ENCODE peak calls at places on chromosome 14, in five cellular contexts. One of them, this sample, is unnamed.
A peak's percentile ranks its signal among the peaks of the same experiment; 100 is the strongest.

GRCh38 chr14:59772252-59772651 is 98.3 kb downstream of the RTN1 start:
- DNase-seq in right atrium auricular region: no peak
- DNase-seq in testis: no peak
- DNase-seq in esophagus squamous epithelium: no peak
- DNase-seq in IMR-90: no peak
- DNase-seq in this sample: no peak

GRCh38 chr14:52325126-52325525 is 11.0 kb downstream of the PTGER2 start:
- DNase-seq in IMR-90: peak; percentile 25
- DNase-seq in right atrium auricular region: no peak
- DNase-seq in esophagus squamous epithelium: no peak
- DNase-seq in testis: no peak
- DNase-seq in this sample: peak; percentile 93

GRCh38 chr14:52873694-52874093 is 77.2 kb downstream of the FERMT2 start:
- DNase-seq in esophagus squamous epithelium: no peak
- DNase-seq in right atrium auricular region: no peak
- DNase-seq in IMR-90: peak; percentile 56
- DNase-seq in testis: no peak
- DNase-seq in this sample: peak; percentile 82

GRCh38 chr14:79878785-79879184 is 332.5 kb downstream of the DIO2 start:
- DNase-seq in esophagus squamous epithelium: no peak
- DNase-seq in IMR-90: no peak
- DNase-seq in right atrium auricular region: no peak
- DNase-seq in testis: no peak
- DNase-seq in this sample: no peak

GRCh38 chr14:74976264-74977113 is 21.1 kb upstream of the PGF start:
- DNase-seq in right atrium auricular region: no peak
- DNase-seq in IMR-90: no peak
- DNase-seq in esophagus squamous epithelium: no peak
- DNase-seq in testis: no peak
- DNase-seq in this sample: no peak

GRCh38 chr14:105473033-105473676 is 1.5 kb upstream of the CRIP2 start:
- DNase-seq in right atrium auricular region: no peak
- DNase-seq in IMR-90: no peak
- DNase-seq in esophagus squamous epithelium: no peak
- DNase-seq in testis: no peak
- DNase-seq in this sample: no peak

GRCh38 chr14:74978416-74978947 is 23.1 kb upstream of the PGF start:
- DNase-seq in testis: peak; percentile 8
- DNase-seq in right atrium auricular region: no peak
- DNase-seq in IMR-90: no peak
- DNase-seq in esophagus squamous epithelium: no peak
- DNase-seq in this sample: peak; percentile 73

GRCh38 chr14:54342806-54343205 is 54.0 kb upstream of the CDKN3 start:
- DNase-seq in IMR-90: no peak
- DNase-seq in testis: no peak
- DNase-seq in right atrium auricular region: no peak
- DNase-seq in esophagus squamous epithelium: no peak
- DNase-seq in this sample: no peak

GRCh38 chr14:60935283-60935682 is 45.6 kb downstream of the TRMT5 start:
- DNase-seq in esophagus squamous epithelium: no peak
- DNase-seq in IMR-90: no peak
- DNase-seq in testis: no peak
- DNase-seq in right atrium auricular region: no peak
- DNase-seq in this sample: no peak

GRCh38 chr14:31420319-31421081 is at the start of gene HEATR5A:
- DNase-seq in esophagus squamous epithelium: peak; percentile 44
- DNase-seq in right atrium auricular region: peak; percentile 94
- DNase-seq in IMR-90: peak; percentile 94
- DNase-seq in testis: peak; percentile 97
- DNase-seq in this sample: peak; percentile 96
- TF ChIP-seq CTCF in esophagus squamous epithelium: no peak
- TF ChIP-seq CTCF in right atrium auricular region: peak; percentile 15
- TF ChIP-seq CTCF in IMR-90: peak; percentile 39
- TF ChIP-seq CTCF in testis: no peak
- TF ChIP-seq CTCF in this sample: no peak

GRCh38 chr14:98791661-98792060 is 480.3 kb downstream of the BCL11B start:
- DNase-seq in right atrium auricular region: no peak
- DNase-seq in IMR-90: no peak
- DNase-seq in testis: no peak
- DNase-seq in esophagus squamous epithelium: no peak
- DNase-seq in this sample: no peak
- H3K4me3 ChIP-seq in right atrium auricular region: no peak overlapping the region
- H3K4me3 ChIP-seq in IMR-90: no peak overlapping the region
- H3K4me3 ChIP-seq in testis: no peak overlapping the region
- H3K4me3 ChIP-seq in esophagus squamous epithelium: no peak overlapping the region
- H3K4me3 ChIP-seq in this sample: no peak overlapping the region

DNA sequence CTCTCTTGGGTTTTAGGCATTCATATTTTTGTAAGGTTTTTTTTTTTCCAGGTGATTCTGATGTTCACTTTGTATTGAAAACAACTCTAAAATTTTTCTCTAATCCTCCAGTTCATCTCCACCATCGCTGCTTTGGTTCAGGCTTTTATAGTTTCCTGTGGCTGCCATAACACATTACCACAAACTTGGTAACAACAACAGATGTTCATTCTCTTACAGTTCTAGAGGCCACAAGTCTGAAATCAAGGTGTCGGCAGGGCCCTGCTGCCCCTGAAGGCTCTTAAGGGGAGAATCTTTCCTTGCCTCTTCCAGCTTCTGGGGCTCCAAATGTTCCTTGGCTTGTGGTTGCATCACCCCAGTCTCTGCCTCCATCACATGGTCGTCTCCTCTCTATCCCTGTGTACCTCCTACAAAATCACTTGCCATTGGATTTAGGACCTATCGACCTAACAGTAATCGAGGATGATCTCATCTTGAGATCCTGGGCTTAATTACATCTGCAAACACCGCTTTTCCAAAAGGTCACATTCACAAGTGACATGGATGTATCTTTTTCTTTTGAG is 55.2 kb downstream of the PELI2 start:
- DNase-seq in right atrium auricular region: no peak
- DNase-seq in esophagus squamous epithelium: no peak
- DNase-seq in testis: no peak
- DNase-seq in IMR-90: no peak
- DNase-seq in this sample: no peak
- TF ChIP-seq CTCF in right atrium auricular region: no peak
- TF ChIP-seq CTCF in esophagus squamous epithelium: no peak
- TF ChIP-seq CTCF in testis: no peak
- TF ChIP-seq CTCF in IMR-90: no peak
- TF ChIP-seq CTCF in this sample: no peak

DNA sequence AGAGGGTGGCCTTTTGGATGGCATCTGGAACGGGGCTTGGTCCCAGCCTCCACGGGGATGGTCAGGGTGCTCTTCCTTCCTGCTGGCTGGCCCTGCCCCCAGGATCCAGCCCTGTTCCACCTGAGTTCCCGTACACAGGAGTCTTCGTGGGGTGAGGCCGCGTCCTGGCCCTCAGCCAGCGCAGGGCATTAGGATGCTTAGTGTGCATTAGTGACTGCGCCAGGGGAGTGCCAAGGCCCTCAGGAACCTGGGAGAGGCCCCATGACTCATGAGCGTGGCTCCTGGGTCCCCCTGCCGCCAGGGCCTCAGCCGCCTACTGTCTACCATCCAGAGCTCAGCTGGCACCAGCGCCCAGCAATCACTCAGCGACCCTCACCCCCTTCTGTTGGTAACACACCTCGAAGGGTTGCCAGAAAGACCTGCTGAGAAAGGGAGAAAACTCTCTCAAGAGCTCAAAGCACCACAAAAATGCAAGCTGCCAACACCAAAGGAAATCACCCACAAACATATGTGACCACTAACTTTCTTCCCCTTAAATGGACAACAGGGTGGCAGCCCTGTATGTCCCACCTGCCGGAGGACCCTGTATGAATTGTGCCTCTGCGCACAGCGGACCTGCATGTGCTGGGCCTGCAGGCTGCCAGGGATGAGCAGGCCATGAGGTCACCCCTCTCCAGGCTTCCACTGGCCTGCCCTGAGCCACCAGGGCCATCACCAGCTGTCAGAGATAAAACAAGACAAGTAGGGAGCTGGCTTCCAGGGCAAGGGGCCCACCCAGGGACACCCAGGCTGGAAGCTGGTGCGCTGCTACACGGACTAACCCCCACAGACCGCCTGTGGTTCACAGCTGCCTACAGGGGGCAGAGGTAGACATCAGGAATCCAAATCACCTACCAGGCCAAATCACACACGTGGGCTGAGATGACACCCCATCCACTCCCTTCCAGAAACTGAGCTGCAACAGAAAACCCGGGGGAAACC is 28.7 kb downstream of the CCDC85C start:
- DNase-seq in IMR-90: peak; percentile 19
- DNase-seq in right atrium auricular region: no peak
- DNase-seq in testis: no peak
- DNase-seq in esophagus squamous epithelium: no peak
- DNase-seq in this sample: peak; percentile 87
- H3K4me3 ChIP-seq in IMR-90: no peak overlapping the region
- H3K4me3 ChIP-seq in right atrium auricular region: no peak overlapping the region
- H3K4me3 ChIP-seq in testis: no peak overlapping the region
- H3K4me3 ChIP-seq in esophagus squamous epithelium: no peak overlapping the region
- H3K4me3 ChIP-seq in this sample: no peak overlapping the region

GRCh38 chr14:89379006-89379405 is 38.0 kb downstream of the FOXN3 start:
- DNase-seq in esophagus squamous epithelium: no peak
- DNase-seq in right atrium auricular region: no peak
- DNase-seq in testis: no peak
- DNase-seq in IMR-90: no peak
- DNase-seq in this sample: no peak
- TF ChIP-seq CTCF in esophagus squamous epithelium: no peak
- TF ChIP-seq CTCF in right atrium auricular region: no peak
- TF ChIP-seq CTCF in testis: no peak
- TF ChIP-seq CTCF in IMR-90: no peak
- TF ChIP-seq CTCF in this sample: no peak

GRCh38 chr14:57943038-57943437 is 77.1 kb upstream of the SLC35F4 start:
- DNase-seq in testis: no peak
- DNase-seq in esophagus squamous epithelium: no peak
- DNase-seq in IMR-90: no peak
- DNase-seq in right atrium auricular region: no peak
- DNase-seq in this sample: no peak
- H3K4me3 ChIP-seq in testis: no peak overlapping the region
- H3K4me3 ChIP-seq in esophagus squamous epithelium: no peak overlapping the region
- H3K4me3 ChIP-seq in IMR-90: no peak overlapping the region
- H3K4me3 ChIP-seq in right atrium auricular region: no peak overlapping the region
- H3K4me3 ChIP-seq in this sample: no peak overlapping the region

DNA sequence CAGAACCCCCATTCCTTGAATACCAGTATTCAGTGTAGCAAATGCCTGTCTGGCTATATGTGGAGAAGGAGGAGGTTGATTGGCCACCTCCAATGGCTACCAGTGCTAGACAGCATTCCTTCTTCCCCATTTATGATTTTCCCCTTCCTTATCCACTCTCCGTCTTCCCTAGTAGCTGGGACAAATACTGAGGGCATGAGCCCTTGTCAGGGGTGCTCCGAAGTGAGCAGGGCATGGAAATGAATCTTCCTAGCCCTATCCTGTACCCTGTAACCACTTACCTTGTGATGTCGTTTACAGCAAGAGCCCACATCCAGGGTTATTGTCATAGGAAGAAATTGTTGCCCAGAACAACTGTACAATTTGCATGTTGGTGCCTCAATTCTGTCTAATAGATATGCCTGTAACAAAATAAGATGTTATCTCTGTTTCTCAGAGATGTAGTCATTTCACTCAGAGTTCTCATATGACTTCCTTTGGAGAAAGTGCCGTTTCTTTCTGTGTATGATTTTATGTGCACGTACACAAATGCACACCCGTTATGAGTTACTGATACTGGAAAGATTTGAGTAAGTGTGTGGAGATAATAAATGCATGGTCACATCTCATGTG is 423.7 kb downstream of the EGLN3 start:
- DNase-seq in testis: no peak
- DNase-seq in IMR-90: no peak
- DNase-seq in esophagus squamous epithelium: no peak
- DNase-seq in right atrium auricular region: no peak
- DNase-seq in this sample: no peak
- TF ChIP-seq CTCF in testis: no peak
- TF ChIP-seq CTCF in IMR-90: no peak
- TF ChIP-seq CTCF in esophagus squamous epithelium: no peak
- TF ChIP-seq CTCF in right atrium auricular region: no peak
- TF ChIP-seq CTCF in this sample: no peak

GRCh38 chr14:76829650-76830421 is 3.6 kb downstream of the LRRC74A start:
- DNase-seq in right atrium auricular region: peak; percentile 80
- DNase-seq in IMR-90: no peak
- DNase-seq in testis: peak; percentile 86
- DNase-seq in esophagus squamous epithelium: no peak
- DNase-seq in this sample: no peak

GRCh38 chr14:76829016-76829365 is 2.8 kb downstream of the LRRC74A start:
- DNase-seq in testis: no peak
- DNase-seq in IMR-90: no peak
- DNase-seq in right atrium auricular region: peak; percentile 82
- DNase-seq in esophagus squamous epithelium: no peak
- DNase-seq in this sample: peak; percentile 26

GRCh38 chr14:76834296-76834695 is 8.1 kb downstream of the LRRC74A start:
- DNase-seq in esophagus squamous epithelium: no peak
- DNase-seq in right atrium auricular region: no peak
- DNase-seq in IMR-90: no peak
- DNase-seq in testis: no peak
- DNase-seq in this sample: no peak

GRCh38 chr14:76836029-76836630 is 9.9 kb downstream of the LRRC74A start:
- DNase-seq in right atrium auricular region: no peak
- DNase-seq in esophagus squamous epithelium: no peak
- DNase-seq in testis: peak; percentile 89
- DNase-seq in IMR-90: no peak
- DNase-seq in this sample: no peak

DNA sequence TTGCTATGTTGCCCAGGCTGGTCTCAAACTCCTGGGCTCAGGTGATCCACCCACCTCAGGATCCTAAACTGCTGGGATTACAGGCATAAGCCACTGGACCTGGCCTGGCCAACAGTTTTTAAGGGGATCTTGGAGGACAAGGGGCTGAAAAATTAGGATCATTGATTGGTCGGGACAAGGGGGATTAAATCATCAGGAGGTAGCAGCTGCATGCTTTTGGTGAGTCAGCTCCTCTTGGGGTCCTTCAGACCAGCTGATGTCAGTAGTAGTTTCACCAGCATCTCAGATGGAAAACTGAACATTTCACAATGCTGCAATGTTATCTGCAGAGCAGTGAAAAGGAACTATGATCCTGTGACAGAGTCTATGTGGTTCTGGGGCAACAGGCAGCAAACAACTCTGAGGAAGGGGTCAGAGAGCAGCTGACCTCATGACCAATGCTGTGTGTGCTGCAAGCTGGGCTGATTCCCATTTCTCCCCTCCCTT is 6.3 kb downstream of the LRRC74A start:
- DNase-seq in esophagus squamous epithelium: no peak
- DNase-seq in right atrium auricular region: no peak
- DNase-seq in IMR-90: no peak
- DNase-seq in testis: no peak
- DNase-seq in this sample: no peak
- H3K4me3 ChIP-seq in esophagus squamous epithelium: no peak overlapping the region
- H3K4me3 ChIP-seq in right atrium auricular region: no peak overlapping the region
- H3K4me3 ChIP-seq in IMR-90: no peak overlapping the region
- H3K4me3 ChIP-seq in testis: no peak overlapping the region
- H3K4me3 ChIP-seq in this sample: no peak overlapping the region

GRCh38 chr14:35985504-35986218 is 159.5 kb downstream of the BRMS1L start:
- DNase-seq in testis: no peak
- DNase-seq in esophagus squamous epithelium: no peak
- DNase-seq in right atrium auricular region: no peak
- DNase-seq in IMR-90: no peak
- DNase-seq in this sample: no peak
- TF ChIP-seq CTCF in testis: no peak
- TF ChIP-seq CTCF in esophagus squamous epithelium: no peak
- TF ChIP-seq CTCF in right atrium auricular region: no peak
- TF ChIP-seq CTCF in IMR-90: no peak
- TF ChIP-seq CTCF in this sample: no peak

This sample was measured in epithelial cell of esophagus.